ENCODE peak calls at places on chromosomes 5 and 9, in ten cellular contexts. H is PC-9; V is fibroblast of gingiva; B is NCI-H2029; G is globus pallidus; Z is activated CD8-positive, alpha-beta memory T cell treated with anti-CD3 and anti-CD28 coated beads for 48 hours; O is hepatic stellate cell; Y is AG09309; R is EL; P is A172. D is an unnamed sample.

GRCh38 chr5:151002250-151002649 is 18.1 kb upstream of the GPX3 start:
- DNase-seq in H (peak; percentile 39), V (peak; percentile 38), B (no peak), G (no peak), Z (no peak), O (no peak), Y (no peak), R (peak; percentile 58), P (peak; percentile 35), D (no peak)

GRCh38 chr9:128362774-128363173 is 8.4 kb upstream of the URM1 start:
- DNase-seq in H (no peak), V (no peak), B (no peak), G (no peak), Z (no peak), O (no peak), Y (no peak), R (no peak), P (no peak), D (no peak)

GRCh38 chr9:95504053-95504963 is 12.5 kb downstream of the PTCH1 start:
- DNase-seq in H (no peak), V (peak; percentile 73), B (no peak), G (peak; percentile 63), Z (no peak), O (no peak), Y (no peak), R (peak; percentile 64), P (peak; percentile 42), D (no peak)

GRCh38 chr9:19431361-19432171 is 22.8 kb downstream of the ACER2 start:
- DNase-seq in H (no peak), V (no peak), B (no peak), G (no peak), Z (no peak), O (no peak), Y (no peak), R (no peak), P (no peak), D (no peak)

GRCh38 chr9:81035171-81035570 is 654.2 kb downstream of the TLE1 start:
- DNase-seq in H (no peak), V (peak; percentile 63), B (no peak), G (no peak), Z (no peak), O (no peak), Y (peak; percentile 32), R (peak; percentile 80), P (peak; percentile 85), D (no peak)

GRCh38 chr9:85237478-85237877 is 504.3 kb downstream of the AGTPBP1 start:
- DNase-seq in H (no peak), V (peak; percentile 64), B (no peak), G (no peak), Z (no peak), O (no peak), Y (no peak), R (no peak), P (no peak), D (no peak)

GRCh38 chr9:75889977-75890540 is 414 bp upstream of the PCSK5 start:
- DNase-seq in H (peak; percentile 45), V (peak; percentile 79), B (no peak), G (peak; percentile 62), Z (peak; percentile 6), O (peak; percentile 38), Y (no peak), R (peak; percentile 51), P (peak; percentile 33), D (peak; percentile 10)

GRCh38 chr5:8399471-8399870 is 530.5 kb downstream of the MTRR start:
- DNase-seq in H (no peak), V (no peak), B (peak; percentile 17), G (no peak), Z (no peak), O (no peak), Y (no peak), R (no peak), P (no peak), D (no peak)

GRCh38 chr5:3386676-3387075 is 209.0 kb upstream of the IRX1 start:
- DNase-seq in H (no peak), V (no peak), B (no peak), G (no peak), Z (no peak), O (no peak), Y (no peak), R (no peak), P (no peak), D (no peak)

GRCh38 chr9:93665128-93665565 is 88.8 kb downstream of the PHF2 start:
- DNase-seq in H (no peak), V (no peak), B (no peak), G (no peak), Z (no peak), O (no peak), Y (no peak), R (no peak), P (no peak), D (no peak)

GRCh38 chr5:2277886-2278285 is 395.2 kb upstream of the IRX4 start:
- DNase-seq in H (no peak), V (no peak), B (no peak), G (no peak), Z (no peak), O (no peak), Y (no peak), R (no peak), P (no peak), D (no peak)

GRCh38 chr9:136439550-136440408 is at the start of gene INPP5E:
- DNase-seq in H (peak; percentile 91), V (peak; percentile 75), B (peak; percentile 53), G (peak; percentile 50), Z (peak; percentile 89), O (peak; percentile 93), Y (no peak), R (peak; percentile 68), P (peak; percentile 49), D (peak; percentile 26)